ENCODE peak calls at places on chromosomes 3 and 15, in nine cellular contexts. K is coronary artery; J is fibroblast of mammary gland; T is colonic mucosa; E is heart left ventricle; Z is LNCaP clone FGC; F is A549; Y is CD8-positive, alpha-beta memory T cell; P is tibial nerve. H is an unnamed sample.

GRCh38 chr3:105899528-105899927 is 30.7 kb upstream of the CBLB start:
- DNase-seq in T (no peak), E (no peak), F (peak; percentile 25), P (no peak), J (peak; percentile 65), Z (no peak), K (no peak), Y (no peak), H (no peak)

GRCh38 chr3:129230311-129231019 is 18.9 kb upstream of the COPG1 start:
- DNase-seq in P (no peak), Z (no peak), T (no peak), F (peak; percentile 79), K (no peak), Y (no peak), E (peak; percentile 29), J (peak; percentile 96), H (no peak)

GRCh38 chr3:122392868-122393844 is 9.2 kb downstream of the FAM162A start:
- DNase-seq in E (no peak), T (no peak), Y (peak; percentile 39), F (peak; percentile 60), Z (no peak), K (no peak), J (peak; percentile 64), P (no peak), H (no peak)

GRCh38 chr15:28113426-28114113 is 14.5 kb upstream of the OCA2 start:
- DNase-seq in P (no peak), K (no peak), E (no peak), Z (no peak), T (no peak), Y (no peak), F (no peak), J (no peak), H (no peak)

GRCh38 chr3:144031938-144032337 is 60.3 kb downstream of the DIPK2A start:
- DNase-seq in T (no peak), K (peak; percentile 86), E (peak; percentile 26), F (no peak), J (peak; percentile 28), Y (no peak), Z (peak; percentile 89), P (no peak), H (no peak)

GRCh38 chr15:71747128-71748083 is 62.9 kb upstream of the NR2E3 start:
- DNase-seq in K (no peak), Y (no peak), P (no peak), Z (peak; percentile 93), E (no peak), F (peak; percentile 98), T (peak; percentile 36), J (peak; percentile 95), H (no peak)

GRCh38 chr15:34654625-34655024 is 71.2 kb upstream of the GOLGA8B start:
- DNase-seq in K (no peak), Z (no peak), T (no peak), J (no peak), Y (no peak), E (no peak), P (no peak), F (no peak), H (no peak)

GRCh38 chr15:56524915-56525314 is 60.0 kb upstream of the MNS1 start:
- DNase-seq in P (no peak), Z (no peak), T (no peak), F (no peak), Y (no peak), K (no peak), J (peak; percentile 62), E (no peak), H (no peak)

GRCh38 chr15:43872416-43873020 is 45.7 kb downstream of the WDR76 start:
- DNase-seq in F (peak; percentile 69), P (no peak), T (peak; percentile 25), J (peak; percentile 81), Z (peak; percentile 52), Y (no peak), K (no peak), E (peak; percentile 31), H (peak; percentile 10)

GRCh38 chr15:43777293-43777819 is 590 bp upstream of the ELL3 start:
- DNase-seq in T (peak; percentile 89), K (peak; percentile 91), E (peak; percentile 71), Z (peak; percentile 52), Y (peak; percentile 87), P (peak; percentile 70), J (peak; percentile 76), F (peak; percentile 79), H (peak; percentile 69)

DNA sequence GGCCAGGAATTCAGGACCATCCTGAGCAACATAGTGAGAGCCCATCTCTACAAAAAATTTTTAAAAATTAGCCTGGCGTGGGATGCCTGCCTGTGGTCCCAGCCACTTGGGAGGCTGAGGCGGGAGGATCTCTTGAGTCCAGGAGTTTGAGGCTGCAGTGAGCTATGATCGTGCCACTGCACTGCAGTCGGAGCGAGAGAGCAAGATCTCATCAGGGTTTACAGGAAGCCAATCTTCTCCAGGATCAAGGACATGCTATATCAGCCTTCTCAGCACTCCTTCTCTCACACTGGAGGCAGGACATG is 451 bp upstream of the STOML1 start:
- DNase-seq in E (no peak), Z (no peak), J (no peak), P (no peak), T (no peak), Y (no peak), F (no peak), K (no peak), H (no peak)
- H3K4me3 ChIP-seq in E (peak overlapping the region; percentile 94), Z (peak overlapping the region; percentile 78), J (peak overlapping the region; percentile 27), P (peak overlapping the region; percentile 85), T (peak overlapping the region; percentile 84), Y (peak overlapping the region; percentile 42), F (peak overlapping the region; percentile 83), K (peak overlapping the region; percentile 94), H (peak overlapping the region; percentile 17)

DNA sequence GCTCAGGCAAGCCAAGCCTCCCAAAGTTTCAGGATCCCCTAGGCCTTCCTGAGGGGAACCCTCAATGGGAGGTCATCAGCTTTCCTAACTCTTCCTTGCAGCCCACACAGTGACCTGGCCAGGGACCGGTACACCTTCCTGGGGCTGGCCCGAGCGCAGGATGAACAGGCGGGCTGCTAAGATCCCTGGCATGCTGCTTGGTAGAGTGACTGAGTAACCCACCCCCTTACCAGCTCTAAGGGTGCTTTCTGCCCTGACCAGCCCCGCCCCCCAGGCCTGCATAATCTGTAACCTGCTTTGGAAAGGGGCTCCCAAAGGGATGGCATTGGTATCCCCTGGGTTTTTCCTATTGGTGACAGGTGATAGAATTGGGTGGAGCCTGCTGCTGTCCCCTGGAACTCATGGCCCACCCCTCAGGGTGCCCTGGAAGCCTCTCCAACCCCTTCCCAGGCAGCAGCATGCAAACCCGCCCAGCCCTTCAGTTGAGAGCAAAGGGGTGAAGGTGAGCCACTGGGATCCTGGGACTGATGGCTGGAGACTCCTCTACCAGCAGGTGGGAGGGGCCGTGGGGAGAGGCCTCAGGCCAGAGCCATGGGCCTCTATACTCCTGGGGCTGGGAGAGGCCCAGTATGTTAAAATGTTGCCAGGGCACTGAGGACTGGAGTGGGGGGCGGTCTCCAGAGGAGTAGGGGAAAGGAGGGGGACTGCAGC is 11.0 kb upstream of the KIF7 start:
- DNase-seq in E (no peak), Z (no peak), Y (no peak), T (no peak), P (no peak), F (no peak), J (no peak), K (no peak), H (no peak)
- H3K4me3 ChIP-seq in E (peak overlapping the region; percentile 65), Z (no peak overlapping the region), Y (no peak overlapping the region), T (peak overlapping the region; percentile 30), P (peak overlapping the region; percentile 45), F (no peak overlapping the region), J (peak overlapping the region; percentile 8), K (peak overlapping the region; percentile 64), H (no peak overlapping the region)

GRCh38 chr3:39810647-39811161 is 1.3 kb downstream of the MYRIP start:
- DNase-seq in F (no peak), K (no peak), E (no peak), Y (no peak), J (no peak), P (no peak), Z (no peak), T (no peak), H (no peak)

GRCh38 chr3:39809995-39810595 is 686 bp downstream of the MYRIP start:
- DNase-seq in P (no peak), Y (no peak), J (no peak), K (no peak), Z (no peak), F (no peak), T (no peak), E (no peak), H (no peak)

GRCh38 chr3:39806820-39807219 is 2.6 kb upstream of the MYRIP start:
- DNase-seq in Y (no peak), K (no peak), J (no peak), E (no peak), T (no peak), F (no peak), P (no peak), Z (no peak), H (no peak)

GRCh38 chr3:39809181-39809994 is at the start of gene MYRIP:
- DNase-seq in T (peak; percentile 65), Y (no peak), Z (peak; percentile 47), K (no peak), P (no peak), E (peak; percentile 63), J (no peak), F (no peak), H (no peak)

GRCh38 chr3:39808467-39809180 is 785 bp upstream of the MYRIP start:
- DNase-seq in E (no peak), T (peak; percentile 31), Y (no peak), F (no peak), P (no peak), J (peak; percentile 10), K (no peak), Z (no peak), H (no peak)
- H3K4me3 ChIP-seq in E (peak overlapping the region; percentile 66), T (peak overlapping the region; percentile 30), Y (no peak overlapping the region), F (peak overlapping the region; percentile 49), P (peak overlapping the region; percentile 15), J (no peak overlapping the region), K (peak overlapping the region; percentile 80), Z (peak overlapping the region; percentile 44), H (no peak overlapping the region)

GRCh38 chr3:49121244-49121671 is 635 bp upstream of the USP19 start:
- DNase-seq in E (no peak), Z (no peak), F (no peak), P (no peak), J (no peak), K (no peak), Y (no peak), T (no peak), H (no peak)
- H3K4me3 ChIP-seq in E (peak overlapping the region; percentile 91), Z (peak overlapping the region; percentile 91), F (peak overlapping the region; percentile 93), P (peak overlapping the region; percentile 91), J (no peak overlapping the region), K (peak overlapping the region; percentile 94), Y (peak overlapping the region; percentile 85), T (peak overlapping the region; percentile 83), H (peak overlapping the region; percentile 82)

DNA sequence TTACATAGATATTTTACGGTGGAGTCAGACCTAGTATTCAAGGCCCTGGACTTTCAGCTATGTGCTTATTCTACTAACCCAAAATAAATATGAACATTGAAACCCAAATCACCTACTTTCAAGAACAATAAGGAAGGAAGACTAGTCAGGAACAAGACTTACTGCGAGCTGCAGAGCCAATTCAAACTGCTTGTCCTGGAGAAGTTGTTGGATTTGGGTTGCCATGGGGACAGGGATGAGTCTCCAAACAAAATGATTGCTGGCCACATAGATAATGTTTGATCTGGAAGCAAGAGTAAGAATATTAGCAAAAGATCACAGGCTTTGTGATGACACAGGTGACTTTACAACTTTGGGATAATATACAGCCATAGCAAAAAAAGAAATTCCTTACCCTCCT is 21.6 kb upstream of the PLA2G4F start:
- DNase-seq in T (no peak), Y (no peak), F (no peak), E (no peak), J (no peak), K (no peak), P (no peak), Z (peak; percentile 41), H (no peak)
- H3K4me3 ChIP-seq in T (no peak overlapping the region), Y (no peak overlapping the region), F (no peak overlapping the region), E (no peak overlapping the region), J (no peak overlapping the region), K (no peak overlapping the region), P (no peak overlapping the region), Z (no peak overlapping the region), H (no peak overlapping the region)

H was measured in GM12864.